ENCODE peak calls at places on chromosomes 6 and 20, in five cellular contexts. P is GM12865; Y is SW480; E is effector CD4-positive, alpha-beta T cell; Z is NCI-H2171 treated with DMSO at 0.1 percent for 48 hours. J is an unnamed sample.

GRCh38 chr6:41921712-41921998 is 356 bp downstream of the BYSL start:
- DNase-seq in P (no peak), Y (peak; percentile 21), E (no peak), Z (peak; percentile 36), J (no peak)

GRCh38 chr6:150208606-150209352 is 65.9 kb downstream of the PPP1R14C start:
- DNase-seq in P (no peak), Y (peak; percentile 72), E (no peak), Z (no peak), J (no peak)

GRCh38 chr6:157873735-157874344 is 50.8 kb downstream of the SNX9 start:
- DNase-seq in P (peak; percentile 85), Y (peak; percentile 49), E (peak; percentile 78), Z (no peak), J (peak; percentile 73)

GRCh38 chr20:12058201-12058600 is 140.5 kb downstream of the BTBD3 start:
- DNase-seq in P (no peak), Y (no peak), E (no peak), Z (no peak), J (peak; percentile 53)

GRCh38 chr6:11911535-11911934 is 100.6 kb upstream of the HIVEP1 start:
- DNase-seq in P (no peak), Y (no peak), E (no peak), Z (no peak), J (peak; percentile 11)

GRCh38 chr6:132513821-132514545 is 1.1 kb upstream of the STX7 start:
- DNase-seq in P (no peak), Y (no peak), E (no peak), Z (no peak), J (no peak)

GRCh38 chr6:105263685-105264298 is 84.0 kb upstream of the POPDC3 start:
- DNase-seq in P (peak; percentile 8), Y (no peak), E (no peak), Z (no peak), J (no peak)

GRCh38 chr6:81938014-81938761 is 185.7 kb upstream of the TENT5A start:
- DNase-seq in P (peak; percentile 17), Y (peak; percentile 94), E (no peak), Z (no peak), J (peak; percentile 91)

GRCh38 chr6:105757512-105758200 is 328.5 kb upstream of the PRDM1 start:
- DNase-seq in P (peak; percentile 90), Y (peak; percentile 93), E (no peak), Z (peak; percentile 51), J (no peak)

GRCh38 chr6:6616670-6617069 is 28.1 kb downstream of the LY86 start:
- DNase-seq in P (no peak), Y (no peak), E (no peak), Z (no peak), J (no peak)

GRCh38 chr20:47007826-47008655 is 113.4 kb downstream of the EYA2 start:
- DNase-seq in P (no peak), Y (no peak), E (no peak), Z (peak; percentile 82), J (no peak)

GRCh38 chr6:83310046-83310445 is 116.9 kb downstream of the RWDD2A start:
- DNase-seq in P (no peak), Y (no peak), E (no peak), Z (no peak), J (no peak)

GRCh38 chr6:11744753-11745152 is 33.9 kb downstream of the ADTRP start:
- DNase-seq in P (peak; percentile 60), Y (no peak), E (no peak), Z (no peak), J (peak; percentile 63)

GRCh38 chr20:7375905-7376304 is 564.4 kb downstream of the HAO1 start:
- DNase-seq in P (peak; percentile 27), Y (peak; percentile 12), E (no peak), Z (peak; percentile 26), J (peak; percentile 39)

GRCh38 chr6:166423781-166424180 is 41.0 kb upstream of the MPC1 start:
- DNase-seq in P (no peak), Y (no peak), E (no peak), Z (no peak), J (no peak)

GRCh38 chr6:134080171-134080795 is 27.9 kb upstream of the SLC2A12 start:
- DNase-seq in P (peak; percentile 51), Y (peak; percentile 76), E (no peak), Z (peak; percentile 24), J (no peak)

GRCh38 chr6:167682125-167682524 is 144.6 kb upstream of the AFDN start:
- DNase-seq in P (no peak), Y (peak; percentile 23), E (no peak), Z (no peak), J (no peak)

GRCh38 chr6:71419954-71420692 is 131.5 kb downstream of the OGFRL1 start:
- DNase-seq in P (no peak), Y (no peak), E (no peak), Z (no peak), J (peak; percentile 56)

GRCh38 chr6:7175463-7175862 is 67.7 kb downstream of the RREB1 start:
- DNase-seq in P (no peak), Y (no peak), E (no peak), Z (no peak), J (no peak)

GRCh38 chr6:54846243-54846856 is at the start of gene FAM83B:
- DNase-seq in P (no peak), Y (peak; percentile 48), E (no peak), Z (no peak), J (no peak)

GRCh38 chr6:166862978-166863530 is 93.3 kb downstream of the RNASET2 start:
- DNase-seq in P (no peak), Y (no peak), E (no peak), Z (no peak), J (no peak)

GRCh38 chr6:148947621-148948444 is 201.0 kb downstream of the UST start:
- DNase-seq in P (peak; percentile 81), Y (peak; percentile 32), E (peak; percentile 71), Z (peak; percentile 78), J (peak; percentile 85)

GRCh38 chr6:40164345-40164755 is 230.1 kb upstream of the MOCS1 start:
- DNase-seq in P (no peak), Y (peak; percentile 25), E (no peak), Z (peak; percentile 5), J (no peak)

GRCh38 chr20:52340036-52340634 is 148.6 kb upstream of the ZFP64 start:
- DNase-seq in P (no peak), Y (peak; percentile 62), E (no peak), Z (peak; percentile 69), J (no peak)

GRCh38 chr6:41278699-41279405 is 7.6 kb downstream of the TREM1 start:
- DNase-seq in P (peak; percentile 74), Y (peak; percentile 53), E (peak; percentile 42), Z (peak; percentile 68), J (peak; percentile 39)

GRCh38 chr6:45423901-45424627 is 46.3 kb upstream of the SUPT3H start:
- DNase-seq in P (peak; percentile 17), Y (peak; percentile 13), E (no peak), Z (no peak), J (no peak)

GRCh38 chr6:130937942-130938604 is 110.9 kb downstream of the SMLR1 start:
- DNase-seq in P (no peak), Y (peak; percentile 13), E (no peak), Z (no peak), J (peak; percentile 51)

GRCh38 chr6:117829594-117830319 is 77.3 kb upstream of the SLC35F1 start:
- DNase-seq in P (peak; percentile 47), Y (peak; percentile 44), E (no peak), Z (peak; percentile 54), J (peak; percentile 51)

GRCh38 chr6:72348926-72349325 is 272.9 kb upstream of the KCNQ5 start:
- DNase-seq in P (no peak), Y (no peak), E (no peak), Z (no peak), J (peak; percentile 77)

GRCh38 chr20:48360338-48360698 is 467.5 kb downstream of the PREX1 start:
- DNase-seq in P (peak; percentile 77), Y (no peak), E (no peak), Z (no peak), J (no peak)

J was measured in astrocyte of the spinal cord.